ENCODE peak calls at places on chromosomes 6 and 20, in six cellular contexts. H is putamen; M is CD8-positive, alpha-beta T cell; O is retinal pigment epithelial cell; D is HFF-Myc; R is stimulated activated CD8-positive, alpha-beta memory T cell treated with anti-CD3 and anti-CD28 coated beads, Interleukin-15, amount 100 ng/mL, for 4 hours. G is an unnamed sample.

GRCh38 chr6:113723182-113723581 is 134.0 kb upstream of the MARCKS start:
- DNase-seq in H (no peak), M (no peak), O (no peak), D (no peak), R (no peak), G (no peak)

GRCh38 chr6:146184701-146185100 is 155.8 kb downstream of the GRM1 start:
- DNase-seq in H (no peak), M (no peak), O (no peak), D (no peak), R (no peak), G (no peak)

GRCh38 chr6:78910611-78911134 is 43.3 kb downstream of the IRAK1BP1 start:
- DNase-seq in H (peak; percentile 16), M (no peak), O (no peak), D (no peak), R (no peak), G (no peak)

GRCh38 chr6:169503556-169503955 is 198.3 kb downstream of the WDR27 start:
- DNase-seq in H (no peak), M (no peak), O (no peak), D (no peak), R (no peak), G (no peak)

GRCh38 chr6:88223298-88223697 is 57.2 kb upstream of the CNR1 start:
- DNase-seq in H (no peak), M (no peak), O (no peak), D (no peak), R (no peak), G (no peak)

GRCh38 chr6:56851541-56852248 is 103.2 kb upstream of the BEND6 start:
- DNase-seq in H (peak; percentile 90), M (no peak), O (peak; percentile 70), D (peak; percentile 81), R (no peak), G (no peak)

GRCh38 chr6:6740595-6740994 is 152.1 kb downstream of the LY86 start:
- DNase-seq in H (no peak), M (no peak), O (no peak), D (no peak), R (no peak), G (no peak)

GRCh38 chr20:36658300-36658699 is 12.3 kb upstream of the SLA2 start:
- DNase-seq in H (no peak), M (no peak), O (no peak), D (no peak), R (no peak), G (no peak)

GRCh38 chr6:53320964-53321363 is 27.8 kb downstream of the ELOVL5 start:
- DNase-seq in H (no peak), M (no peak), O (no peak), D (no peak), R (no peak), G (no peak)

GRCh38 chr6:42010185-42010872 is 40.0 kb upstream of the TAF8 start:
- DNase-seq in H (no peak), M (no peak), O (no peak), D (no peak), R (no peak), G (no peak)

GRCh38 chr20:6142348-6142993 is 19.6 kb upstream of the FERMT1 start:
- DNase-seq in H (peak; percentile 42), M (peak; percentile 43), O (peak; percentile 24), D (peak; percentile 54), R (no peak), G (no peak)

GRCh38 chr20:63441777-63442493 is 30.5 kb downstream of the KCNQ2 start:
- DNase-seq in H (no peak), M (peak; percentile 62), O (no peak), D (no peak), R (peak; percentile 33), G (no peak)

GRCh38 chr20:46057856-46058655 is 29.0 kb downstream of the SLC12A5 start:
- DNase-seq in H (peak; percentile 53), M (peak; percentile 11), O (no peak), D (no peak), R (no peak), G (no peak)

GRCh38 chr20:13008761-13009681 is at the start of gene SPTLC3:
- DNase-seq in H (peak; percentile 15), M (no peak), O (no peak), D (no peak), R (no peak), G (peak; percentile 83)

GRCh38 chr20:47250360-47250759 is 106.1 kb downstream of the ZMYND8 start:
- DNase-seq in H (no peak), M (no peak), O (no peak), D (no peak), R (no peak), G (no peak)

GRCh38 chr6:47241742-47242482 is 67.8 kb downstream of the TNFRSF21 start:
- DNase-seq in H (no peak), M (no peak), O (no peak), D (no peak), R (no peak), G (no peak)

GRCh38 chr6:168215121-168215808 is 104.3 kb downstream of the DACT2 start:
- DNase-seq in H (no peak), M (no peak), O (no peak), D (no peak), R (no peak), G (no peak)

GRCh38 chr6:14092861-14093789 is 24.4 kb upstream of the CD83 start:
- DNase-seq in H (peak; percentile 11), M (no peak), O (no peak), D (no peak), R (no peak), G (no peak)

GRCh38 chr6:75855047-75855446 is 106.0 kb downstream of the MYO6 start:
- DNase-seq in H (peak; percentile 55), M (peak; percentile 5), O (peak; percentile 7), D (peak; percentile 48), R (no peak), G (peak; percentile 10)

GRCh38 chr6:155765275-155766194 is 309.9 kb upstream of the NOX3 start:
- DNase-seq in H (no peak), M (no peak), O (peak; percentile 20), D (no peak), R (no peak), G (no peak)

GRCh38 chr20:62012631-62013030 is 53.0 kb downstream of the TAF4 start:
- DNase-seq in H (no peak), M (no peak), O (no peak), D (no peak), R (no peak), G (no peak)

GRCh38 chr6:164108869-164109769 is 694.6 kb downstream of the QKI start:
- DNase-seq in H (no peak), M (no peak), O (no peak), D (no peak), R (no peak), G (no peak)

GRCh38 chr6:37679539-37680476 is 17.9 kb downstream of the MDGA1 start:
- DNase-seq in H (no peak), M (no peak), O (no peak), D (no peak), R (no peak), G (peak; percentile 69)

GRCh38 chr6:165832471-165832836 is 169.4 kb upstream of the PDE10A start:
- DNase-seq in H (peak; percentile 53), M (no peak), O (no peak), D (no peak), R (no peak), G (no peak)

GRCh38 chr6:152380993-152381898 is 255.9 kb downstream of the SYNE1 start:
- DNase-seq in H (peak; percentile 53), M (no peak), O (peak; percentile 83), D (peak; percentile 94), R (no peak), G (peak; percentile 97)

GRCh38 chr6:139882977-139883728 is 508.7 kb upstream of the CITED2 start:
- DNase-seq in H (peak; percentile 56), M (no peak), O (peak; percentile 59), D (no peak), R (no peak), G (peak; percentile 63)

GRCh38 chr6:158744986-158745430 is 74.2 kb downstream of the EZR start:
- DNase-seq in H (no peak), M (no peak), O (no peak), D (no peak), R (no peak), G (peak; percentile 41)

G was measured in epithelial cell of proximal tubule.